ENCODE peak calls at places on chromosome 18, in nine cellular contexts. X is foreskin fibroblast, D is AG09309, S is nephron progenitor cell, R is cardiac fibroblast, N is astrocyte of the cerebellum, V is dorsolateral prefrontal cortex, H is A549, L is H9. B is an unnamed sample.

GRCh38 chr18:50268022-50268747 is 1.9 kb upstream of the CFAP53 start:
- DNase-seq in X (peak; percentile 48), D (no peak), S (peak; percentile 43), R (peak; percentile 70), N (no peak), V (peak; percentile 48), H (peak; percentile 80), L (peak; percentile 94), B (no peak)

GRCh38 chr18:36405611-36406010 is 108.1 kb downstream of the FHOD3 start:
- DNase-seq in X (no peak), D (no peak), S (no peak), R (no peak), N (no peak), V (no peak), H (no peak), L (no peak), B (peak; percentile 59)

GRCh38 chr18:49520661-49521145 is 33.7 kb upstream of the C18orf32 start:
- DNase-seq in X (peak; percentile 45), D (peak; percentile 1), S (no peak), R (peak; percentile 25), N (no peak), V (no peak), H (no peak), L (no peak), B (peak; percentile 8)

GRCh38 chr18:48153641-48154481 is 223.4 kb upstream of the SMAD2 start:
- DNase-seq in X (peak; percentile 16), D (peak; percentile 1), S (no peak), R (peak; percentile 84), N (peak; percentile 35), V (no peak), H (peak; percentile 9), L (no peak), B (peak; percentile 24)

GRCh38 chr18:63132819-63133200 is 186.8 kb downstream of the BCL2 start:
- DNase-seq in X (no peak), D (no peak), S (no peak), R (no peak), N (no peak), V (no peak), H (no peak), L (no peak), B (no peak)

GRCh38 chr18:66603941-66604627 is at the start of gene CDH19:
- DNase-seq in X (no peak), D (no peak), S (no peak), R (peak; percentile 75), N (no peak), V (peak; percentile 59), H (peak; percentile 13), L (no peak), B (no peak)

GRCh38 chr18:33040213-33040612 is 267.4 kb upstream of the KLHL14 start:
- DNase-seq in X (no peak), D (no peak), S (no peak), R (no peak), N (no peak), V (no peak), H (no peak), L (no peak), B (no peak)

GRCh38 chr18:68699043-68699442 is 15.9 kb downstream of the TMX3 start:
- DNase-seq in X (no peak), D (peak; percentile 76), S (no peak), R (peak; percentile 67), N (no peak), V (no peak), H (no peak), L (no peak), B (peak; percentile 14)

GRCh38 chr18:58866261-58867232 is 1.9 kb downstream of the ZNF532 start:
- DNase-seq in X (no peak), D (no peak), S (no peak), R (peak; percentile 57), N (no peak), V (no peak), H (no peak), L (no peak), B (no peak)

GRCh38 chr18:21513741-21514140 is 86.8 kb downstream of the ESCO1 start:
- DNase-seq in X (no peak), D (no peak), S (no peak), R (no peak), N (no peak), V (no peak), H (no peak), L (no peak), B (no peak)

GRCh38 chr18:21505231-21505630 is 95.3 kb downstream of the ESCO1 start:
- DNase-seq in X (no peak), D (no peak), S (no peak), R (no peak), N (no peak), V (no peak), H (no peak), L (no peak), B (no peak)

GRCh38 chr18:21513292-21513691 is 87.2 kb downstream of the ESCO1 start:
- DNase-seq in X (peak; percentile 2), D (no peak), S (no peak), R (peak; percentile 7), N (no peak), V (no peak), H (no peak), L (no peak), B (no peak)

GRCh38 chr18:21508302-21508701 is 92.2 kb downstream of the ESCO1 start:
- DNase-seq in X (no peak), D (no peak), S (no peak), R (no peak), N (no peak), V (no peak), H (no peak), L (no peak), B (no peak)

DNA sequence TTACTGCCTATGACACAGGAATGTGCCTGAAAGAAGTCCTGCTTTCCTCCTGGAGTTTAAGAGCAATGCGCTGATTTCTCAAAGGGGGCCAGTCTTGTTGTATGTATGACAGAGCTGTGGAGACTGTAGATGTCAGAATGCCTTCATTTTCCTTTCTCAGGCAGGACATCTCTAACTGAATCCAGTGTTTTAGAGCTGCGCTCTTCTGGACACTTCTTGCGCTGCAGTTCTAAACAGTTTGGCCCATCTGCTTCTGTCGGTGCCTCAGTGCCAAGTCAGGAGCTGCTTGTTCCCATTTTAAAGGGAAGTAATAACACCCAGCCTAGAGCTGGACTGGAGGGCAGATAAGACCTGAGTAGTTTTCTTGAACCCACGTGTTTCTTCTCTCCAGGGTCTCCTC is 91.4 kb downstream of the ESCO1 start:
- DNase-seq in X (no peak), D (no peak), S (no peak), R (no peak), N (no peak), V (no peak), H (no peak), L (no peak), B (no peak)
- TF ChIP-seq CTCF in X (no peak), D (no peak), S (no peak), R (no peak), N (no peak), V (no peak), H (no peak), L (peak; percentile 19), B (no peak)

DNA sequence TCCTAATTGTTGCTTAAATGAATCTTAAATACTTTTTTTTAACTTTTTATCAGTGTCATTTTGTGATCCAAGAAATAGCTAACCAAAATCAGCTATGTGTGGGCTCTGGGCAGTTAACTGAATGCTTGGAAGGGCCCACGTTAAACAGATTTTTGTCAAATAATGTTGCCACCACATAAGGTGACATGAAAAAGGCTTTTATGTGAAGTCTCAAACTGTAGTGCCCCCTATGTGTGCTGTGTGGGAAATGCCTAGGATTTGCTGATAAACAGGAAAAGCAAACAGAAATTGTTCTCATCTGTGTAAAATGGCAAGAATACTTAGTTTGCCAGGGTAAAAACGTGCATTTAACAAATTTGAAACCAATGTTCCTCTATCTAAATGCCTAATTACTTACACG is 242.2 kb downstream of the ZNF516 start:
- DNase-seq in X (no peak), D (no peak), S (no peak), R (no peak), N (no peak), V (peak; percentile 53), H (peak; percentile 18), L (no peak), B (no peak)
- TF ChIP-seq CTCF in X (peak; percentile 45), D (peak; percentile 35), S (peak; percentile 59), R (no peak), N (peak; percentile 52), V (peak; percentile 44), H (no peak), L (peak; percentile 80), B (peak; percentile 22)

GRCh38 chr18:46688853-46689525 is 32.0 kb upstream of the LOXHD1 start:
- DNase-seq in X (no peak), D (no peak), S (no peak), R (no peak), N (no peak), V (no peak), H (no peak), L (no peak), B (no peak)
- TF ChIP-seq CTCF in X (no peak), D (no peak), S (no peak), R (no peak), N (no peak), V (no peak), H (no peak), L (no peak), B (no peak)

GRCh38 chr18:45571714-45572113 is 43.6 kb upstream of the SLC14A2 start:
- DNase-seq in X (no peak), D (no peak), S (no peak), R (no peak), N (no peak), V (no peak), H (no peak), L (no peak), B (no peak)
- TF ChIP-seq CTCF in X (no peak), D (peak; percentile 13), S (peak; percentile 34), R (peak; percentile 21), N (peak; percentile 53), V (no peak), H (no peak), L (peak; percentile 64), B (no peak)

GRCh38 chr18:3773303-3773702 is 323.3 kb downstream of the TGIF1 start:
- DNase-seq in X (no peak), D (no peak), S (no peak), R (no peak), N (no peak), V (no peak), H (no peak), L (no peak), B (no peak)
- TF ChIP-seq CTCF in X (no peak), D (no peak), S (no peak), R (peak; percentile 21), N (no peak), V (no peak), H (no peak), L (peak; percentile 30), B (no peak)

DNA sequence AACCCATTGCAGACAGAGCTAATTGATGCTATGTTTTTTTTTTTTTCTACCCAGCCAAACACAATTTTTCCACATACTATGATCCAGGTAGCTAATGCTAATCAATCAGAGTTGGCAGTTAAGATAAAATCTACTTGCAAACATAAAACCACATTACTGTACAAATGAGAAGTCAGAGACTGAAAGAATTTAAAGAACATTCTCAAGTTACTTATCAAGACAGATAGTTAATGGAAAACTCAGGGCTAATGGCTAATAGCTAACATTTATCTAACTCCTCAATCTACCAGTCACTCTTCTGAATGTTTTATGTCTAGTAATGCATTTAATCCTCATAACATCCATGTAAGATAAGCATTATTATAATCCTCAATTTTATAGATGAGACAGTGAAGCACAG is 537.6 kb upstream of the SETBP1 start:
- DNase-seq in X (no peak), D (no peak), S (no peak), R (no peak), N (no peak), V (no peak), H (no peak), L (no peak), B (no peak)
- TF ChIP-seq CTCF in X (no peak), D (no peak), S (no peak), R (no peak), N (no peak), V (no peak), H (no peak), L (no peak), B (no peak)